ENCODE peak calls at places on chromosomes 7 and 10, in eight cellular contexts. One of them, this sample, is unnamed.

GRCh38 chr10:57948796-57949195 is 318.9 kb downstream of the IPMK start:
- DNase-seq in activated CD4-positive, alpha-beta T cell treated with anti-CD3 and anti-CD28 coated beads, Interleukin-2, amount 50 U/mL, for 48 hours: no peak
- DNase-seq in Calu3: no peak
- DNase-seq in sciatic nerve: no peak
- DNase-seq in stimulated activated CD8-positive, alpha-beta memory T cell treated with anti-CD3 and anti-CD28 coated beads, Interleukin-12 subunit alpha, Interleukin-12 subunit beta, amount 100 ng/mL, for 1 hour: no peak
- DNase-seq in HCEC 1CT: no peak
- DNase-seq in HT1080: no peak
- DNase-seq in fibroblast of mammary gland: no peak
- DNase-seq in this sample: no peak

GRCh38 chr10:31071232-31071999 is 39.8 kb upstream of the ZNF438 start:
- DNase-seq in Calu3: peak
- DNase-seq in sciatic nerve: no peak
- DNase-seq in HT1080: peak
- DNase-seq in HCEC 1CT: peak
- DNase-seq in fibroblast of mammary gland: peak
- DNase-seq in stimulated activated CD8-positive, alpha-beta memory T cell treated with anti-CD3 and anti-CD28 coated beads, Interleukin-12 subunit alpha, Interleukin-12 subunit beta, amount 100 ng/mL, for 1 hour: no peak
- DNase-seq in activated CD4-positive, alpha-beta T cell treated with anti-CD3 and anti-CD28 coated beads, Interleukin-2, amount 50 U/mL, for 48 hours: no peak
- DNase-seq in this sample: no peak

GRCh38 chr10:16117305-16117695 is 257.0 kb upstream of the MINDY3 start:
- DNase-seq in fibroblast of mammary gland: no peak
- DNase-seq in stimulated activated CD8-positive, alpha-beta memory T cell treated with anti-CD3 and anti-CD28 coated beads, Interleukin-12 subunit alpha, Interleukin-12 subunit beta, amount 100 ng/mL, for 1 hour: no peak
- DNase-seq in activated CD4-positive, alpha-beta T cell treated with anti-CD3 and anti-CD28 coated beads, Interleukin-2, amount 50 U/mL, for 48 hours: no peak
- DNase-seq in Calu3: no peak
- DNase-seq in HCEC 1CT: no peak
- DNase-seq in sciatic nerve: no peak
- DNase-seq in HT1080: no peak
- DNase-seq in this sample: no peak

GRCh38 chr10:1646332-1646731 is 91.0 kb downstream of the ADARB2 start:
- DNase-seq in HCEC 1CT: no peak
- DNase-seq in sciatic nerve: no peak
- DNase-seq in HT1080: no peak
- DNase-seq in stimulated activated CD8-positive, alpha-beta memory T cell treated with anti-CD3 and anti-CD28 coated beads, Interleukin-12 subunit alpha, Interleukin-12 subunit beta, amount 100 ng/mL, for 1 hour: no peak
- DNase-seq in fibroblast of mammary gland: no peak
- DNase-seq in activated CD4-positive, alpha-beta T cell treated with anti-CD3 and anti-CD28 coated beads, Interleukin-2, amount 50 U/mL, for 48 hours: no peak
- DNase-seq in Calu3: no peak
- DNase-seq in this sample: no peak

GRCh38 chr7:83547526-83547925 is 101.4 kb downstream of the SEMA3E start:
- DNase-seq in fibroblast of mammary gland: peak
- DNase-seq in sciatic nerve: no peak
- DNase-seq in HT1080: peak
- DNase-seq in stimulated activated CD8-positive, alpha-beta memory T cell treated with anti-CD3 and anti-CD28 coated beads, Interleukin-12 subunit alpha, Interleukin-12 subunit beta, amount 100 ng/mL, for 1 hour: no peak
- DNase-seq in activated CD4-positive, alpha-beta T cell treated with anti-CD3 and anti-CD28 coated beads, Interleukin-2, amount 50 U/mL, for 48 hours: no peak
- DNase-seq in HCEC 1CT: no peak
- DNase-seq in Calu3: peak
- DNase-seq in this sample: no peak

GRCh38 chr10:72796042-72796441 is 97.5 kb upstream of the OIT3 start:
- DNase-seq in activated CD4-positive, alpha-beta T cell treated with anti-CD3 and anti-CD28 coated beads, Interleukin-2, amount 50 U/mL, for 48 hours: no peak
- DNase-seq in fibroblast of mammary gland: peak
- DNase-seq in stimulated activated CD8-positive, alpha-beta memory T cell treated with anti-CD3 and anti-CD28 coated beads, Interleukin-12 subunit alpha, Interleukin-12 subunit beta, amount 100 ng/mL, for 1 hour: no peak
- DNase-seq in HCEC 1CT: no peak
- DNase-seq in sciatic nerve: no peak
- DNase-seq in HT1080: no peak
- DNase-seq in Calu3: no peak
- DNase-seq in this sample: no peak

GRCh38 chr7:138565451-138566114 is 105.5 kb downstream of the TRIM24 start:
- DNase-seq in stimulated activated CD8-positive, alpha-beta memory T cell treated with anti-CD3 and anti-CD28 coated beads, Interleukin-12 subunit alpha, Interleukin-12 subunit beta, amount 100 ng/mL, for 1 hour: no peak
- DNase-seq in HCEC 1CT: peak
- DNase-seq in Calu3: no peak
- DNase-seq in sciatic nerve: no peak
- DNase-seq in HT1080: peak
- DNase-seq in fibroblast of mammary gland: peak
- DNase-seq in activated CD4-positive, alpha-beta T cell treated with anti-CD3 and anti-CD28 coated beads, Interleukin-2, amount 50 U/mL, for 48 hours: no peak
- DNase-seq in this sample: no peak

GRCh38 chr10:125092564-125093031 is 67.8 kb downstream of the CTBP2 start:
- DNase-seq in activated CD4-positive, alpha-beta T cell treated with anti-CD3 and anti-CD28 coated beads, Interleukin-2, amount 50 U/mL, for 48 hours: no peak
- DNase-seq in HT1080: no peak
- DNase-seq in fibroblast of mammary gland: no peak
- DNase-seq in Calu3: no peak
- DNase-seq in sciatic nerve: peak
- DNase-seq in stimulated activated CD8-positive, alpha-beta memory T cell treated with anti-CD3 and anti-CD28 coated beads, Interleukin-12 subunit alpha, Interleukin-12 subunit beta, amount 100 ng/mL, for 1 hour: no peak
- DNase-seq in HCEC 1CT: no peak
- DNase-seq in this sample: no peak

GRCh38 chr7:70210200-70210960 is 612.1 kb downstream of the AUTS2 start:
- DNase-seq in Calu3: no peak
- DNase-seq in HCEC 1CT: no peak
- DNase-seq in fibroblast of mammary gland: no peak
- DNase-seq in sciatic nerve: no peak
- DNase-seq in activated CD4-positive, alpha-beta T cell treated with anti-CD3 and anti-CD28 coated beads, Interleukin-2, amount 50 U/mL, for 48 hours: no peak
- DNase-seq in HT1080: no peak
- DNase-seq in stimulated activated CD8-positive, alpha-beta memory T cell treated with anti-CD3 and anti-CD28 coated beads, Interleukin-12 subunit alpha, Interleukin-12 subunit beta, amount 100 ng/mL, for 1 hour: no peak
- DNase-seq in this sample: no peak

GRCh38 chr10:93445097-93445960 is 36.8 kb downstream of the MYOF start:
- DNase-seq in activated CD4-positive, alpha-beta T cell treated with anti-CD3 and anti-CD28 coated beads, Interleukin-2, amount 50 U/mL, for 48 hours: no peak
- DNase-seq in stimulated activated CD8-positive, alpha-beta memory T cell treated with anti-CD3 and anti-CD28 coated beads, Interleukin-12 subunit alpha, Interleukin-12 subunit beta, amount 100 ng/mL, for 1 hour: no peak
- DNase-seq in sciatic nerve: peak
- DNase-seq in Calu3: peak
- DNase-seq in fibroblast of mammary gland: peak
- DNase-seq in HT1080: peak
- DNase-seq in HCEC 1CT: peak
- DNase-seq in this sample: no peak

GRCh38 chr10:58152698-58153263 is 114.9 kb downstream of the IPMK start:
- DNase-seq in stimulated activated CD8-positive, alpha-beta memory T cell treated with anti-CD3 and anti-CD28 coated beads, Interleukin-12 subunit alpha, Interleukin-12 subunit beta, amount 100 ng/mL, for 1 hour: peak
- DNase-seq in activated CD4-positive, alpha-beta T cell treated with anti-CD3 and anti-CD28 coated beads, Interleukin-2, amount 50 U/mL, for 48 hours: peak
- DNase-seq in sciatic nerve: no peak
- DNase-seq in Calu3: peak
- DNase-seq in fibroblast of mammary gland: peak
- DNase-seq in HT1080: peak
- DNase-seq in HCEC 1CT: peak
- DNase-seq in this sample: peak

GRCh38 chr10:5411941-5412276 is 448 bp upstream of the NET1 start:
- DNase-seq in HCEC 1CT: no peak
- DNase-seq in activated CD4-positive, alpha-beta T cell treated with anti-CD3 and anti-CD28 coated beads, Interleukin-2, amount 50 U/mL, for 48 hours: no peak
- DNase-seq in fibroblast of mammary gland: peak
- DNase-seq in sciatic nerve: no peak
- DNase-seq in HT1080: no peak
- DNase-seq in Calu3: no peak
- DNase-seq in stimulated activated CD8-positive, alpha-beta memory T cell treated with anti-CD3 and anti-CD28 coated beads, Interleukin-12 subunit alpha, Interleukin-12 subunit beta, amount 100 ng/mL, for 1 hour: no peak
- DNase-seq in this sample: no peak

GRCh38 chr7:926061-927030 is 28.1 kb downstream of the ADAP1 start:
- DNase-seq in HT1080: no peak
- DNase-seq in activated CD4-positive, alpha-beta T cell treated with anti-CD3 and anti-CD28 coated beads, Interleukin-2, amount 50 U/mL, for 48 hours: no peak
- DNase-seq in fibroblast of mammary gland: no peak
- DNase-seq in stimulated activated CD8-positive, alpha-beta memory T cell treated with anti-CD3 and anti-CD28 coated beads, Interleukin-12 subunit alpha, Interleukin-12 subunit beta, amount 100 ng/mL, for 1 hour: no peak
- DNase-seq in HCEC 1CT: no peak
- DNase-seq in Calu3: peak
- DNase-seq in sciatic nerve: peak
- DNase-seq in this sample: no peak

GRCh38 chr7:66152538-66153191 is 38.0 kb downstream of the CRCP start:
- DNase-seq in sciatic nerve: no peak
- DNase-seq in HT1080: no peak
- DNase-seq in fibroblast of mammary gland: peak
- DNase-seq in HCEC 1CT: no peak
- DNase-seq in activated CD4-positive, alpha-beta T cell treated with anti-CD3 and anti-CD28 coated beads, Interleukin-2, amount 50 U/mL, for 48 hours: no peak
- DNase-seq in Calu3: no peak
- DNase-seq in stimulated activated CD8-positive, alpha-beta memory T cell treated with anti-CD3 and anti-CD28 coated beads, Interleukin-12 subunit alpha, Interleukin-12 subunit beta, amount 100 ng/mL, for 1 hour: no peak
- DNase-seq in this sample: no peak

GRCh38 chr7:37320840-37321468 is 127.7 kb downstream of the ELMO1 start:
- DNase-seq in activated CD4-positive, alpha-beta T cell treated with anti-CD3 and anti-CD28 coated beads, Interleukin-2, amount 50 U/mL, for 48 hours: no peak
- DNase-seq in HCEC 1CT: no peak
- DNase-seq in stimulated activated CD8-positive, alpha-beta memory T cell treated with anti-CD3 and anti-CD28 coated beads, Interleukin-12 subunit alpha, Interleukin-12 subunit beta, amount 100 ng/mL, for 1 hour: no peak
- DNase-seq in HT1080: peak
- DNase-seq in fibroblast of mammary gland: peak
- DNase-seq in sciatic nerve: no peak
- DNase-seq in Calu3: no peak
- DNase-seq in this sample: no peak

GRCh38 chr7:23247602-23248335 is 1.2 kb downstream of the GPNMB start:
- DNase-seq in HT1080: no peak
- DNase-seq in fibroblast of mammary gland: peak
- DNase-seq in activated CD4-positive, alpha-beta T cell treated with anti-CD3 and anti-CD28 coated beads, Interleukin-2, amount 50 U/mL, for 48 hours: no peak
- DNase-seq in stimulated activated CD8-positive, alpha-beta memory T cell treated with anti-CD3 and anti-CD28 coated beads, Interleukin-12 subunit alpha, Interleukin-12 subunit beta, amount 100 ng/mL, for 1 hour: no peak
- DNase-seq in sciatic nerve: peak
- DNase-seq in Calu3: no peak
- DNase-seq in HCEC 1CT: no peak
- DNase-seq in this sample: no peak

GRCh38 chr7:35697414-35698175 is 2.7 kb upstream of the HERPUD2 start:
- DNase-seq in HCEC 1CT: peak
- DNase-seq in sciatic nerve: no peak
- DNase-seq in activated CD4-positive, alpha-beta T cell treated with anti-CD3 and anti-CD28 coated beads, Interleukin-2, amount 50 U/mL, for 48 hours: no peak
- DNase-seq in HT1080: peak
- DNase-seq in fibroblast of mammary gland: peak
- DNase-seq in stimulated activated CD8-positive, alpha-beta memory T cell treated with anti-CD3 and anti-CD28 coated beads, Interleukin-12 subunit alpha, Interleukin-12 subunit beta, amount 100 ng/mL, for 1 hour: no peak
- DNase-seq in Calu3: no peak
- DNase-seq in this sample: no peak

GRCh38 chr7:106891545-106892410 is 26.7 kb downstream of the PIK3CG start:
- DNase-seq in HT1080: peak
- DNase-seq in sciatic nerve: no peak
- DNase-seq in stimulated activated CD8-positive, alpha-beta memory T cell treated with anti-CD3 and anti-CD28 coated beads, Interleukin-12 subunit alpha, Interleukin-12 subunit beta, amount 100 ng/mL, for 1 hour: no peak
- DNase-seq in Calu3: no peak
- DNase-seq in fibroblast of mammary gland: no peak
- DNase-seq in HCEC 1CT: no peak
- DNase-seq in activated CD4-positive, alpha-beta T cell treated with anti-CD3 and anti-CD28 coated beads, Interleukin-2, amount 50 U/mL, for 48 hours: no peak
- DNase-seq in this sample: no peak

GRCh38 chr10:27998178-27998953 is 513 bp downstream of the ODAD2 start:
- DNase-seq in stimulated activated CD8-positive, alpha-beta memory T cell treated with anti-CD3 and anti-CD28 coated beads, Interleukin-12 subunit alpha, Interleukin-12 subunit beta, amount 100 ng/mL, for 1 hour: no peak
- DNase-seq in Calu3: peak
- DNase-seq in fibroblast of mammary gland: no peak
- DNase-seq in HCEC 1CT: no peak
- DNase-seq in sciatic nerve: no peak
- DNase-seq in activated CD4-positive, alpha-beta T cell treated with anti-CD3 and anti-CD28 coated beads, Interleukin-2, amount 50 U/mL, for 48 hours: peak
- DNase-seq in HT1080: peak
- DNase-seq in this sample: no peak

GRCh38 chr10:60148266-60148840 is 241.3 kb downstream of the ANK3 start:
- DNase-seq in HCEC 1CT: peak
- DNase-seq in fibroblast of mammary gland: peak
- DNase-seq in stimulated activated CD8-positive, alpha-beta memory T cell treated with anti-CD3 and anti-CD28 coated beads, Interleukin-12 subunit alpha, Interleukin-12 subunit beta, amount 100 ng/mL, for 1 hour: no peak
- DNase-seq in activated CD4-positive, alpha-beta T cell treated with anti-CD3 and anti-CD28 coated beads, Interleukin-2, amount 50 U/mL, for 48 hours: no peak
- DNase-seq in HT1080: peak
- DNase-seq in sciatic nerve: no peak
- DNase-seq in Calu3: peak
- DNase-seq in this sample: no peak

GRCh38 chr7:27883726-27884125 is 143.8 kb downstream of the TAX1BP1 start:
- DNase-seq in Calu3: no peak
- DNase-seq in sciatic nerve: no peak
- DNase-seq in activated CD4-positive, alpha-beta T cell treated with anti-CD3 and anti-CD28 coated beads, Interleukin-2, amount 50 U/mL, for 48 hours: no peak
- DNase-seq in fibroblast of mammary gland: no peak
- DNase-seq in HCEC 1CT: no peak
- DNase-seq in stimulated activated CD8-positive, alpha-beta memory T cell treated with anti-CD3 and anti-CD28 coated beads, Interleukin-12 subunit alpha, Interleukin-12 subunit beta, amount 100 ng/mL, for 1 hour: no peak
- DNase-seq in HT1080: no peak
- DNase-seq in this sample: no peak

GRCh38 chr7:26664735-26665420 is 199.5 kb downstream of the SKAP2 start:
- DNase-seq in sciatic nerve: no peak
- DNase-seq in HT1080: peak
- DNase-seq in HCEC 1CT: peak
- DNase-seq in Calu3: peak
- DNase-seq in activated CD4-positive, alpha-beta T cell treated with anti-CD3 and anti-CD28 coated beads, Interleukin-2, amount 50 U/mL, for 48 hours: peak
- DNase-seq in stimulated activated CD8-positive, alpha-beta memory T cell treated with anti-CD3 and anti-CD28 coated beads, Interleukin-12 subunit alpha, Interleukin-12 subunit beta, amount 100 ng/mL, for 1 hour: no peak
- DNase-seq in fibroblast of mammary gland: peak
- DNase-seq in this sample: peak

GRCh38 chr7:34067406-34067805 is 162.1 kb downstream of the BMPER start:
- DNase-seq in sciatic nerve: no peak
- DNase-seq in fibroblast of mammary gland: no peak
- DNase-seq in Calu3: no peak
- DNase-seq in stimulated activated CD8-positive, alpha-beta memory T cell treated with anti-CD3 and anti-CD28 coated beads, Interleukin-12 subunit alpha, Interleukin-12 subunit beta, amount 100 ng/mL, for 1 hour: no peak
- DNase-seq in HT1080: no peak
- DNase-seq in HCEC 1CT: no peak
- DNase-seq in activated CD4-positive, alpha-beta T cell treated with anti-CD3 and anti-CD28 coated beads, Interleukin-2, amount 50 U/mL, for 48 hours: no peak
- DNase-seq in this sample: no peak

This sample was measured in NK-92 treated with Interleukin-12 subunit alpha and Interleukin-12 subunit beta, amount 100 ng/mL, for 24 hours.